ENCODE peak calls at places on chromosomes 13 and 19, in eight cellular contexts. One of them, this sample, is unnamed.

GRCh38 chr13:101523732-101524131 is 71.3 kb downstream of the ITGBL1 start:
- DNase-seq in naive thymus-derived CD4-positive, alpha-beta T cell: no peak
- DNase-seq in caudate nucleus: no peak
- DNase-seq in HL-60: no peak
- DNase-seq in CD8-positive, alpha-beta memory T cell: no peak
- DNase-seq in IMR-90: peak
- DNase-seq in substantia nigra: no peak
- DNase-seq in GM23338: no peak
- DNase-seq in this sample: no peak

GRCh38 chr13:19864018-19864338 is 529 bp upstream of the ZMYM5 start:
- DNase-seq in substantia nigra: peak
- DNase-seq in HL-60: peak
- DNase-seq in caudate nucleus: peak
- DNase-seq in CD8-positive, alpha-beta memory T cell: peak
- DNase-seq in GM23338: peak
- DNase-seq in naive thymus-derived CD4-positive, alpha-beta T cell: no peak
- DNase-seq in IMR-90: no peak
- DNase-seq in this sample: no peak

GRCh38 chr13:41388143-41388881 is 69.0 kb upstream of the RGCC start:
- DNase-seq in IMR-90: no peak
- DNase-seq in caudate nucleus: no peak
- DNase-seq in HL-60: no peak
- DNase-seq in substantia nigra: no peak
- DNase-seq in GM23338: no peak
- DNase-seq in naive thymus-derived CD4-positive, alpha-beta T cell: no peak
- DNase-seq in CD8-positive, alpha-beta memory T cell: no peak
- DNase-seq in this sample: no peak

GRCh38 chr13:24110011-24110410 is 50.5 kb upstream of the SPATA13 start:
- DNase-seq in CD8-positive, alpha-beta memory T cell: no peak
- DNase-seq in caudate nucleus: no peak
- DNase-seq in HL-60: no peak
- DNase-seq in IMR-90: no peak
- DNase-seq in substantia nigra: no peak
- DNase-seq in naive thymus-derived CD4-positive, alpha-beta T cell: no peak
- DNase-seq in GM23338: no peak
- DNase-seq in this sample: no peak

GRCh38 chr13:80477641-80478443 is 136.9 kb upstream of the SPRY2 start:
- DNase-seq in CD8-positive, alpha-beta memory T cell: no peak
- DNase-seq in substantia nigra: no peak
- DNase-seq in GM23338: no peak
- DNase-seq in caudate nucleus: no peak
- DNase-seq in IMR-90: no peak
- DNase-seq in naive thymus-derived CD4-positive, alpha-beta T cell: no peak
- DNase-seq in HL-60: no peak
- DNase-seq in this sample: no peak

GRCh38 chr19:6678690-6679109 is 8.7 kb upstream of the TNFSF14 start:
- DNase-seq in substantia nigra: no peak
- DNase-seq in GM23338: no peak
- DNase-seq in HL-60: no peak
- DNase-seq in naive thymus-derived CD4-positive, alpha-beta T cell: no peak
- DNase-seq in CD8-positive, alpha-beta memory T cell: no peak
- DNase-seq in IMR-90: no peak
- DNase-seq in caudate nucleus: no peak
- DNase-seq in this sample: no peak

GRCh38 chr13:94620286-94620896 is 18.7 kb downstream of the GPR180 start:
- DNase-seq in IMR-90: peak
- DNase-seq in CD8-positive, alpha-beta memory T cell: peak
- DNase-seq in caudate nucleus: no peak
- DNase-seq in GM23338: peak
- DNase-seq in substantia nigra: no peak
- DNase-seq in HL-60: no peak
- DNase-seq in naive thymus-derived CD4-positive, alpha-beta T cell: peak
- DNase-seq in this sample: no peak

GRCh38 chr19:591099-591958 is 1.6 kb downstream of the HCN2 start:
- DNase-seq in naive thymus-derived CD4-positive, alpha-beta T cell: no peak
- DNase-seq in caudate nucleus: no peak
- DNase-seq in CD8-positive, alpha-beta memory T cell: no peak
- DNase-seq in HL-60: no peak
- DNase-seq in substantia nigra: peak
- DNase-seq in IMR-90: no peak
- DNase-seq in GM23338: peak
- DNase-seq in this sample: no peak

GRCh38 chr19:48760514-48761221 is 5.3 kb downstream of the FGF21 start:
- DNase-seq in HL-60: peak
- DNase-seq in naive thymus-derived CD4-positive, alpha-beta T cell: no peak
- DNase-seq in substantia nigra: no peak
- DNase-seq in IMR-90: no peak
- DNase-seq in GM23338: no peak
- DNase-seq in CD8-positive, alpha-beta memory T cell: no peak
- DNase-seq in caudate nucleus: no peak
- DNase-seq in this sample: no peak

GRCh38 chr19:19341026-19341425 is 20.4 kb downstream of the MAU2 start:
- DNase-seq in caudate nucleus: no peak
- DNase-seq in HL-60: no peak
- DNase-seq in IMR-90: no peak
- DNase-seq in substantia nigra: no peak
- DNase-seq in CD8-positive, alpha-beta memory T cell: no peak
- DNase-seq in GM23338: no peak
- DNase-seq in naive thymus-derived CD4-positive, alpha-beta T cell: no peak
- DNase-seq in this sample: no peak

GRCh38 chr19:19105365-19106060 is 32.8 kb downstream of the TMEM161A start:
- DNase-seq in naive thymus-derived CD4-positive, alpha-beta T cell: no peak
- DNase-seq in CD8-positive, alpha-beta memory T cell: no peak
- DNase-seq in GM23338: peak
- DNase-seq in caudate nucleus: no peak
- DNase-seq in IMR-90: no peak
- DNase-seq in HL-60: no peak
- DNase-seq in substantia nigra: no peak
- DNase-seq in this sample: no peak

GRCh38 chr13:112911883-112912282 is 57.1 kb upstream of the MCF2L start:
- DNase-seq in substantia nigra: no peak
- DNase-seq in CD8-positive, alpha-beta memory T cell: no peak
- DNase-seq in IMR-90: no peak
- DNase-seq in GM23338: no peak
- DNase-seq in caudate nucleus: no peak
- DNase-seq in HL-60: no peak
- DNase-seq in naive thymus-derived CD4-positive, alpha-beta T cell: no peak
- DNase-seq in this sample: no peak

GRCh38 chr13:56861472-56861871 is 279.2 kb upstream of the PRR20A start:
- DNase-seq in naive thymus-derived CD4-positive, alpha-beta T cell: no peak
- DNase-seq in IMR-90: no peak
- DNase-seq in CD8-positive, alpha-beta memory T cell: no peak
- DNase-seq in HL-60: no peak
- DNase-seq in GM23338: no peak
- DNase-seq in substantia nigra: no peak
- DNase-seq in caudate nucleus: no peak
- DNase-seq in this sample: no peak

GRCh38 chr13:57633950-57634828 is 2.6 kb downstream of the PCDH17 start:
- DNase-seq in substantia nigra: peak
- DNase-seq in IMR-90: no peak
- DNase-seq in naive thymus-derived CD4-positive, alpha-beta T cell: no peak
- DNase-seq in CD8-positive, alpha-beta memory T cell: no peak
- DNase-seq in GM23338: peak
- DNase-seq in HL-60: no peak
- DNase-seq in caudate nucleus: peak
- DNase-seq in this sample: no peak

GRCh38 chr13:30362869-30363268 is 55.5 kb upstream of the KATNAL1 start:
- DNase-seq in substantia nigra: no peak
- DNase-seq in caudate nucleus: no peak
- DNase-seq in IMR-90: no peak
- DNase-seq in HL-60: no peak
- DNase-seq in naive thymus-derived CD4-positive, alpha-beta T cell: no peak
- DNase-seq in CD8-positive, alpha-beta memory T cell: no peak
- DNase-seq in GM23338: no peak
- DNase-seq in this sample: no peak

GRCh38 chr19:11410682-11411081 is 8.4 kb downstream of the RGL3 start:
- DNase-seq in naive thymus-derived CD4-positive, alpha-beta T cell: no peak
- DNase-seq in caudate nucleus: no peak
- DNase-seq in CD8-positive, alpha-beta memory T cell: no peak
- DNase-seq in IMR-90: peak
- DNase-seq in substantia nigra: no peak
- DNase-seq in GM23338: no peak
- DNase-seq in HL-60: no peak
- DNase-seq in this sample: no peak

GRCh38 chr19:46144756-46145155 is 3.3 kb upstream of the IGFL2 start:
- DNase-seq in IMR-90: no peak
- DNase-seq in naive thymus-derived CD4-positive, alpha-beta T cell: no peak
- DNase-seq in caudate nucleus: no peak
- DNase-seq in CD8-positive, alpha-beta memory T cell: no peak
- DNase-seq in substantia nigra: no peak
- DNase-seq in GM23338: no peak
- DNase-seq in HL-60: no peak
- DNase-seq in this sample: no peak

GRCh38 chr19:45643927-45644771 is 5.0 kb upstream of the EML2 start:
- DNase-seq in HL-60: no peak
- DNase-seq in CD8-positive, alpha-beta memory T cell: no peak
- DNase-seq in caudate nucleus: peak
- DNase-seq in IMR-90: no peak
- DNase-seq in GM23338: no peak
- DNase-seq in naive thymus-derived CD4-positive, alpha-beta T cell: no peak
- DNase-seq in substantia nigra: no peak
- DNase-seq in this sample: no peak

DNA sequence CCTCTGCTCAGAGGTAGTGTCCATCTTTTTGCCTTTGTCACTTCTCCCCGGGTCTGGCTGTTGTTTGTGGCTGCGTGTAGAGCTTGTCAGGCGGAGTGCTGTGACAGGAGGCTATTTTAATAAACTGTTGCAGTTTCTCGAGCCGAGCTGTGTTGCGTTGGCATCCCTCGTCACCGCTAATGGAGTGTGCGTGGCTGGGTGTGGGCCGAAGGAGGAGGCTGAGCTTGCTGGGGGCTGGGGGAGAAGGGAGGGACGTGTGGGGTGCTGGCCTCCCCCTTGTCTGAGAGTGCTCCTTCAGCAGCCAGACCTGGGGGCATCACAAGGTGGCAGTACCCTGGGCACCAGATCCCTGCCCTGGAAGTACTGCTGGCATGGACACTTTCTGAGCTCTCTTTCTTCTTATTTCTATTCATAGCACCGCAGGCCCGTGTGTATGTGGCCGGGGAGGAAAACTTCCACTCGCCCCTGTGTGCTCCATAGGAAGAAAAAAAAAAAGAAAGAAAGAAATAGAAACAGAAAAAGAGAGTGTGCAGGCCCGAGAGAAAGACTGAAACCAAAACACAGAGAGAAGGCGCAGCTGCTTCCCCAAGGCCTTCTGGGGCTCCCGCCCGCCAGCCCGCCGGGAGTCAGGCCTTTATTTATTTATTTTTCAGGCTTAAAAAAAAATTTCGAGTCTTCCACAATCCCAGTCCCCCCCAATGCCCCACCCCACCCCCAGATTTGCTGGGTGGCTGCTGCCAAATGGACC is 27.0 kb downstream of the NFIX start:
- DNase-seq in HL-60: no peak
- DNase-seq in GM23338: no peak
- DNase-seq in CD8-positive, alpha-beta memory T cell: no peak
- DNase-seq in naive thymus-derived CD4-positive, alpha-beta T cell: no peak
- DNase-seq in substantia nigra: no peak
- DNase-seq in caudate nucleus: peak
- DNase-seq in IMR-90: peak
- DNase-seq in this sample: no peak
- H3K27ac ChIP-seq in HL-60: no peak
- H3K27ac ChIP-seq in GM23338: no peak
- H3K27ac ChIP-seq in CD8-positive, alpha-beta memory T cell: peak
- H3K27ac ChIP-seq in naive thymus-derived CD4-positive, alpha-beta T cell: no peak
- H3K27ac ChIP-seq in substantia nigra: peak
- H3K27ac ChIP-seq in caudate nucleus: peak
- H3K27ac ChIP-seq in IMR-90: peak
- H3K27ac ChIP-seq in this sample: peak

GRCh38 chr19:58513213-58513693 is 1.5 kb upstream of the SLC27A5 start:
- DNase-seq in substantia nigra: no peak
- DNase-seq in caudate nucleus: no peak
- DNase-seq in IMR-90: no peak
- DNase-seq in naive thymus-derived CD4-positive, alpha-beta T cell: no peak
- DNase-seq in CD8-positive, alpha-beta memory T cell: no peak
- DNase-seq in HL-60: no peak
- DNase-seq in GM23338: no peak
- DNase-seq in this sample: no peak
- H3K27ac ChIP-seq in substantia nigra: peak
- H3K27ac ChIP-seq in caudate nucleus: peak
- H3K27ac ChIP-seq in IMR-90: no peak
- H3K27ac ChIP-seq in naive thymus-derived CD4-positive, alpha-beta T cell: peak
- H3K27ac ChIP-seq in CD8-positive, alpha-beta memory T cell: peak
- H3K27ac ChIP-seq in HL-60: peak
- H3K27ac ChIP-seq in GM23338: peak
- H3K27ac ChIP-seq in this sample: peak

GRCh38 chr13:50917572-50917971 is 8.0 kb downstream of the RNASEH2B start:
- DNase-seq in caudate nucleus: no peak
- DNase-seq in CD8-positive, alpha-beta memory T cell: no peak
- DNase-seq in GM23338: no peak
- DNase-seq in substantia nigra: no peak
- DNase-seq in HL-60: no peak
- DNase-seq in naive thymus-derived CD4-positive, alpha-beta T cell: no peak
- DNase-seq in IMR-90: no peak
- DNase-seq in this sample: no peak
- H3K27ac ChIP-seq in caudate nucleus: no peak
- H3K27ac ChIP-seq in CD8-positive, alpha-beta memory T cell: no peak
- H3K27ac ChIP-seq in GM23338: no peak
- H3K27ac ChIP-seq in substantia nigra: peak
- H3K27ac ChIP-seq in HL-60: peak
- H3K27ac ChIP-seq in naive thymus-derived CD4-positive, alpha-beta T cell: no peak
- H3K27ac ChIP-seq in IMR-90: no peak
- H3K27ac ChIP-seq in this sample: no peak

GRCh38 chr13:110576736-110577476 is 15.4 kb upstream of the RAB20 start:
- DNase-seq in substantia nigra: no peak
- DNase-seq in CD8-positive, alpha-beta memory T cell: no peak
- DNase-seq in HL-60: no peak
- DNase-seq in IMR-90: no peak
- DNase-seq in naive thymus-derived CD4-positive, alpha-beta T cell: no peak
- DNase-seq in caudate nucleus: no peak
- DNase-seq in GM23338: no peak
- DNase-seq in this sample: no peak
- H3K27ac ChIP-seq in substantia nigra: no peak
- H3K27ac ChIP-seq in CD8-positive, alpha-beta memory T cell: no peak
- H3K27ac ChIP-seq in HL-60: no peak
- H3K27ac ChIP-seq in IMR-90: no peak
- H3K27ac ChIP-seq in naive thymus-derived CD4-positive, alpha-beta T cell: no peak
- H3K27ac ChIP-seq in caudate nucleus: no peak
- H3K27ac ChIP-seq in GM23338: no peak
- H3K27ac ChIP-seq in this sample: no peak

DNA sequence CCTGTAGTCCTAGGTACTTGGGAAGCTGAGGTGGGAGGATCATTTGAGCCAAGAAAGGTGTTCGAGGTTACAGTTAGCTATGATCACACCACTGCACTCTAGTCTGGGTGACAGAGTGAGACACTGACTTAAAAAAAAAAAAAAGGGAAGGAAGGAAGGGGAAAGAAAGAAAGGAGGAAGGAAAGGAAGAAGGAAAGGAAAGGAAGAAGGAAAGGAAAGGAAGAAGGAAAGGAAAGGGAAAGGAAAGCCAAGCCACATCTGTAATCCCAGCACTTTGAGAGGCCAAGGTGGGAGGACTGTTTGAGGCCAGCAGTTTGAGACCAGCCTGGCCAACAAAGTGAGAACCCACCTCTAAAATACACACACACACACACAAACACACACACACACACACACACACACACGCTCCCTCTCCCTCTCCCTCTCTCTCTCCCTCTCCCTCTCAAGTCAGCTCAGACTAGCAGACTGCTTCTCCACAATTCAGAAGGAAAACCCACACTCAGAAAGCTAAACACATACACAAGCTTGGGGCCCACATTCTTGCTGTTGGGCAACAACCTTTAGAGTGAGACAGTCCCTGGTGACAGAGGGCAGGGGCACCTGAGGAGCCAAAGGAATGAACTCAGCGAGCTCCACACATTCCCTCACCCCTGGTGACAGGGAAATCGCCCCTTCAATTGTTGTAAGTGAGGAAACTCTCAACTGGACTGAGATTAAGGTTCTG is 2.7 kb downstream of the ZNF709 start:
- DNase-seq in caudate nucleus: no peak
- DNase-seq in CD8-positive, alpha-beta memory T cell: no peak
- DNase-seq in HL-60: no peak
- DNase-seq in naive thymus-derived CD4-positive, alpha-beta T cell: no peak
- DNase-seq in IMR-90: no peak
- DNase-seq in GM23338: no peak
- DNase-seq in substantia nigra: no peak
- DNase-seq in this sample: no peak
- H3K27ac ChIP-seq in caudate nucleus: no peak
- H3K27ac ChIP-seq in CD8-positive, alpha-beta memory T cell: no peak
- H3K27ac ChIP-seq in HL-60: no peak
- H3K27ac ChIP-seq in naive thymus-derived CD4-positive, alpha-beta T cell: no peak
- H3K27ac ChIP-seq in IMR-90: no peak
- H3K27ac ChIP-seq in GM23338: no peak
- H3K27ac ChIP-seq in substantia nigra: no peak
- H3K27ac ChIP-seq in this sample: no peak

This sample was measured in vagina.